ENCODE peak calls at places on chromosomes 6 and 20, in seven cellular contexts. V is tibial artery, F is uterus, Y is HCT116, S is GM23248, U is OCI-LY7, A is kidney epithelial cell. O is an unnamed sample. For H3K36me3, the result is how much of the 10 kb centered on the place peaks cover.

GRCh38 chr20:41032243-41032642 is 3.6 kb downstream of the TOP1 start:
- DNase-seq in Y (no peak), U (no peak), S (peak), V (no peak), F (no peak), A (no peak), O (no peak)

GRCh38 chr6:19719691-19720127 is 117.5 kb upstream of the ID4 start:
- DNase-seq in A (peak), F (no peak), Y (no peak), S (peak), U (no peak), V (no peak), O (no peak)

GRCh38 chr20:8932192-8933150 is 136.4 kb upstream of the PLCB4 start:
- DNase-seq in Y (no peak), S (peak), V (no peak), F (peak), U (no peak), A (peak), O (no peak)

GRCh38 chr6:95087394-95088097 is 489.8 kb upstream of the MANEA start:
- DNase-seq in A (peak), S (peak), F (no peak), U (no peak), V (no peak), Y (peak), O (peak)

GRCh38 chr20:57020364-57020763 is 246.1 kb downstream of the BMP7 start:
- DNase-seq in Y (no peak), U (no peak), A (no peak), F (no peak), V (no peak), S (no peak), O (no peak)

GRCh38 chr6:41734666-41735426 is 562 bp downstream of the TFEB start:
- DNase-seq in F (peak), U (peak), A (no peak), V (peak), S (peak), Y (peak), O (peak)

GRCh38 chr6:42179956-42180335 is 6.8 kb downstream of the GUCA1A start:
- DNase-seq in Y (no peak), V (no peak), F (no peak), U (no peak), A (no peak), S (peak), O (no peak)

GRCh38 chr6:125363010-125363359 is 61.2 kb upstream of the HDDC2 start:
- DNase-seq in Y (no peak), V (no peak), F (no peak), S (peak), A (peak), U (no peak), O (peak)

GRCh38 chr6:29071831-29072723 is 15.0 kb downstream of the OR2B3 start:
- DNase-seq in U (peak), Y (peak), V (no peak), A (no peak), F (no peak), S (peak), O (no peak)

GRCh38 chr20:35669681-35670080 is 5.0 kb upstream of the CPNE1 start:
- DNase-seq in V (no peak), U (no peak), A (no peak), F (no peak), Y (no peak), S (no peak), O (no peak)

GRCh38 chr6:34295721-34296120 is 46.9 kb upstream of the SMIM29 start:
- DNase-seq in A (peak), Y (no peak), F (no peak), V (no peak), S (no peak), U (peak), O (no peak)

GRCh38 chr20:62643521-62644043 is 1.3 kb downstream of the SLCO4A1 start:
- DNase-seq in F (no peak), U (no peak), S (peak), Y (no peak), V (no peak), A (no peak), O (no peak)

GRCh38 chr6:108549741-108550140 is 11.0 kb upstream of the FOXO3 start:
- DNase-seq in S (peak), Y (no peak), V (no peak), A (no peak), U (no peak), F (no peak), O (no peak)

GRCh38 chr6:41791984-41792383 is 4.5 kb downstream of the TOMM6 start:
- DNase-seq in V (no peak), F (no peak), Y (no peak), U (no peak), A (no peak), S (no peak), O (no peak)

DNA sequence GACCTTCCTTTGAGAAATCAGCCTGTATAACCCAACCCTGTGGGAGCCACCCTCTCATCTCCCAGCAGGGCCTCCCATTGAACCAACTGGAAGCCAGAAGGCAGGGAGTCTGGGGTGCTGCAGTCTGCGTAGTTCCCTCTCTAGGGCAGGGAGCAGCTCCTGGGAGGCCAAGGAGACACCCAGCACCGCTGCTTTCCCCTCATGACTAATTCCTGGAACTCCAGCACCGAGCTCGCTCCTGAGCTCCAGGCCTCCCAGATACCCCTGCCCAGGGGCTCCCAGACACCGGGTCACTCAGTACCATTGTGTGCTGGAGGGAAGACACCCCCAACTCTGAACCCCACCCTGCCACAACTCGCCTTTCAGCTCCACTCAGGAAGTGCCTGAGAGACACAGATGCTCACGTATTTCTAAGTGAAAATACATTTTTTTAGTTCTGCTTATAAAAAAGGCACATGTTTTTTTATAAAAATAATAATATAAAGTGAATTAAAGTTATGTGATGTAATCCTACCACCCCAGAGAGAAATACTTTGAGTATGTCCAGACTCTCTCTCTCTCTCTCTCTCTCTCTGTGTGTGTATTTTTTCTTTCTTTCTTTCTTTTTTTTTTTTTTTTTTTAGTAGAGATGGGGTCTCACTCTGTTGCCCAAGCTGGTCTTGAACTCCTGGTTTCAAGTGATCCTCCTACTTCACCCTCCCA is 17.5 kb downstream of the PIM1 start:
- DNase-seq in S (no peak), U (no peak), F (no peak), V (no peak), Y (no peak), A (no peak), O (no peak)
- H3K4me3 ChIP-seq in S (no peak), U (no peak), F (no peak), V (no peak), Y (no peak), A (no peak), O (no peak)

GRCh38 chr6:73491371-73491770 is 29.5 kb downstream of the EEF1A1 start:
- DNase-seq in F (no peak), S (peak), Y (no peak), V (no peak), U (no peak), A (no peak), O (no peak)
- H3K36me3 ChIP-seq in F (under half), S (under half), Y (under half), V (half or more), U (half or more), A (under half), O (under half)

DNA sequence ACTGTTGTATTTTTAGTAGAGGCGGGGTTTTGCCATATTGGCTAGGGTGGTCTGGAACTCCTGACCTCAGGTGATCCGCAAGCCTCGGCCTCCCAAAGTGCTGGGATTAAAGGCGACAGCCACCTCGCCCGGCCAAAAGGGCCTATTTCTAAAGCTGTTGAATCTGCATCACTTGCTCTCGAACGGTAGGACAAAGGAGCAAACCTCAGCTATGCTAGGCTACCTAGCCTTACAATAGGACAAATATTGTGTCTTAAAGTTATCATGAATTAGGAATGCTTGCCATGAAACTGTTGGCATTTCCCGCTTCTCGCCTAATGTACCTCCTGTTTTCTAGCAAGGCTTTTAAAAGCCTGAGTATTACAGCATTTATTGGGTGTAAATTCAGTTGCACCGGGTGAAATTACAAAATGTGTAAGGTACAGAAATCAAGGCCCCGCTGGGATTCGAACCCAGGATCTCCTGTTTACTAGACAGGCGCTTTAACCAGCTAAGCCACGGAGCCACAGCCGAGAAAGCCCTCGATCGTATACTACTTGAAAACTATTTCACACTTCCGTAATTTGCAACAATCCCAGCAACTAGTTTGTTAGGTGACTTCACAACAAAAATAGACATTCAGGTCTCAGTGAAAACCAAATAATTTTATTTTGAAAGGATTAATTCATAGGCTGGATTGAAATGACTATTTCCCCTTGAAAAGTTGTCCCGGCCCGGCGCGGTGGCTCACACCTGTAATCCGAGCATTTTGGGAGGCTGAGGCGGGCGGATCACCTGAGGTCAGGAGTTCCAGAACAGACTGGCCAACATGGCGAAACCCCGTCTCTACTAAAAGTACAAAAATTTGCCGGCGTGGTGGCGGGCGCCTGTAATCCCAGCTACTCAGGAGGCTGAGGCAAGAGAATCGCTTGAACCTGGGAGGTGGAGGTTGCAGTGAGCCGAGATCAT is 211.6 kb upstream of the ZNF184 start:
- DNase-seq in S (peak), F (no peak), Y (peak), V (no peak), A (no peak), U (peak), O (peak)
- H3K4me3 ChIP-seq in S (no peak), F (no peak), Y (no peak), V (no peak), A (no peak), U (no peak), O (no peak)

GRCh38 chr20:48623176-48623905 is 204.5 kb downstream of the PREX1 start:
- DNase-seq in A (no peak), S (no peak), V (no peak), Y (no peak), U (no peak), F (no peak), O (no peak)
- H3K36me3 ChIP-seq in A (under half), S (under half), V (under half), Y (under half), U (under half), F (under half), O (under half)

DNA sequence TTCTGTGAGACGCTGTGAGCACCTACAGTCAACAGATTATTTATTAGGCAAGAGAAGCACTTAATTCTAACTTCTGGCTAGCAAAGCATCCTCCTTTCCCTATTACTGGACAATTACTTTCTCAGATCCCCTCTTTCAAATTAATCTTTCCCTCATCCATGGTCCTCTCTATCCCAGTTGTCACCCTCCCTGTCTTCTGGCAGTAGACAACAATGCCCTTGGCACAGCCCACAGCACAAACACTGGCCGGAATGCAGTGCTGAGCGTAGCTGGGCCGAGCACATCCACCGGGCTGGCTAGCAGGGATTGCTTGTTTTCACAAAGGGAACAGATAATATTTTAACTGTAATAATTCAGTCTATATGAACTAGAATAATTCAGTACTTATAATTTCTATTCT is 262.2 kb downstream of the FOXC1 start:
- DNase-seq in S (peak), Y (no peak), A (no peak), F (no peak), U (no peak), V (peak), O (no peak)
- H3K4me3 ChIP-seq in S (no peak), Y (no peak), A (no peak), F (no peak), U (no peak), V (peak), O (no peak)

GRCh38 chr6:56513631-56514030 is 129.1 kb downstream of the DST start:
- DNase-seq in S (peak), Y (no peak), V (no peak), U (no peak), F (no peak), A (no peak), O (no peak)
- H3K36me3 ChIP-seq in S (half or more), Y (under half), V (half or more), U (under half), F (under half), A (under half), O (under half)

GRCh38 chr20:1538655-1539054 is 18.9 kb downstream of the SIRPD start:
- DNase-seq in S (no peak), V (no peak), Y (no peak), F (no peak), U (no peak), A (no peak), O (no peak)
- H3K4me3 ChIP-seq in S (no peak), V (no peak), Y (no peak), F (no peak), U (no peak), A (no peak), O (no peak)

GRCh38 chr20:31747640-31748039 is 8.6 kb downstream of the TPX2 start:
- DNase-seq in S (peak), F (no peak), Y (no peak), U (no peak), V (peak), A (no peak), O (no peak)
- H3K36me3 ChIP-seq in S (under half), F (under half), Y (under half), U (half or more), V (under half), A (under half), O (under half)

GRCh38 chr6:123333000-123333756 is 303.6 kb downstream of the TRDN start:
- DNase-seq in A (no peak), F (no peak), S (peak), V (no peak), U (no peak), Y (no peak), O (no peak)
- H3K4me3 ChIP-seq in A (no peak), F (no peak), S (no peak), V (no peak), U (no peak), Y (no peak), O (no peak)